ENCODE peak calls at places on chromosome 19, in ten cellular contexts. D, Z, W, L, F, I, J, C, P and O are unnamed samples.

GRCh38 chr19:54452626-54453025 is 3.6 kb downstream of the LENG8 start:
- DNase-seq in D (no peak), Z (no peak), W (no peak), L (no peak), F (no peak), I (no peak), J (no peak), C (no peak), P (no peak), O (no peak)

GRCh38 chr19:17755977-17756670 is 4.8 kb downstream of the FCHO1 start:
- DNase-seq in D (peak), Z (peak), W (no peak), L (no peak), F (peak), I (peak), J (no peak), C (no peak), P (peak), O (no peak)

GRCh38 chr19:343451-343931 is 1.1 kb downstream of the MIER2 start:
- DNase-seq in D (peak), Z (no peak), W (no peak), L (no peak), F (no peak), I (no peak), J (no peak), C (no peak), P (no peak), O (no peak)

GRCh38 chr19:39515551-39516191 is 732 bp downstream of the SELENOV start:
- DNase-seq in D (peak), Z (no peak), W (no peak), L (no peak), F (peak), I (no peak), J (no peak), C (no peak), P (no peak), O (no peak)

GRCh38 chr19:6828698-6829633 is 56.5 kb downstream of the VAV1 start:
- DNase-seq in D (peak), Z (no peak), W (no peak), L (no peak), F (no peak), I (no peak), J (no peak), C (no peak), P (no peak), O (no peak)

GRCh38 chr19:35995655-35995993 is 636 bp downstream of the SDHAF1 start:
- DNase-seq in D (peak), Z (peak), W (no peak), L (peak), F (peak), I (peak), J (peak), C (no peak), P (no peak), O (no peak)

GRCh38 chr19:39568604-39569003 is 28.6 kb upstream of the EID2 start:
- DNase-seq in D (no peak), Z (no peak), W (no peak), L (no peak), F (no peak), I (no peak), J (no peak), C (no peak), P (no peak), O (no peak)

GRCh38 chr19:32358311-32358710 is 12.9 kb downstream of the ZNF507 start:
- DNase-seq in D (no peak), Z (no peak), W (no peak), L (no peak), F (no peak), I (no peak), J (no peak), C (no peak), P (no peak), O (no peak)

GRCh38 chr19:57317503-57317902 is 2.8 kb upstream of the ZNF543 start:
- DNase-seq in D (peak), Z (no peak), W (no peak), L (no peak), F (no peak), I (no peak), J (no peak), C (no peak), P (no peak), O (no peak)

GRCh38 chr19:3479819-3480215 is 508 bp downstream of the SMIM24 start:
- DNase-seq in D (peak), Z (no peak), W (no peak), L (no peak), F (peak), I (peak), J (peak), C (no peak), P (no peak), O (no peak)

GRCh38 chr19:18057557-18057956 is 29.2 kb downstream of the IL12RB1 start:
- DNase-seq in D (no peak), Z (peak), W (no peak), L (peak), F (no peak), I (no peak), J (no peak), C (no peak), P (no peak), O (no peak)

GRCh38 chr19:46731007-46731501 is 14.1 kb upstream of the PRKD2 start:
- DNase-seq in D (no peak), Z (no peak), W (no peak), L (no peak), F (no peak), I (no peak), J (no peak), C (no peak), P (no peak), O (peak)

GRCh38 chr19:52988506-52988905 is 25.2 kb upstream of the ERVV-1 start:
- DNase-seq in D (no peak), Z (no peak), W (no peak), L (no peak), F (no peak), I (no peak), J (no peak), C (no peak), P (no peak), O (no peak)

GRCh38 chr19:32676186-32676894 is 692 bp downstream of the RGS9BP start:
- DNase-seq in D (peak), Z (peak), W (no peak), L (no peak), F (peak), I (peak), J (peak), C (no peak), P (peak), O (no peak)

GRCh38 chr19:35220315-35220921 is 8.1 kb downstream of the FAM187B start:
- DNase-seq in D (peak), Z (no peak), W (no peak), L (no peak), F (no peak), I (no peak), J (no peak), C (no peak), P (no peak), O (no peak)

GRCh38 chr19:1478934-1479707 is at the start of gene C19orf25:
- DNase-seq in D (peak), Z (peak), W (no peak), L (peak), F (peak), I (peak), J (peak), C (peak), P (peak), O (peak)

GRCh38 chr19:49875801-49876421 is 1.2 kb downstream of the AKT1S1 start:
- DNase-seq in D (peak), Z (peak), W (no peak), L (peak), F (peak), I (peak), J (no peak), C (no peak), P (peak), O (no peak)

GRCh38 chr19:9883231-9883758 is 48.2 kb downstream of the PIN1 start:
- DNase-seq in D (peak), Z (no peak), W (no peak), L (no peak), F (no peak), I (peak), J (no peak), C (no peak), P (peak), O (no peak)

GRCh38 chr19:54208784-54209057 is 8.1 kb downstream of the RPS9 start:
- DNase-seq in D (no peak), Z (no peak), W (no peak), L (no peak), F (no peak), I (no peak), J (no peak), C (no peak), P (no peak), O (no peak)

GRCh38 chr19:7901337-7901736 is 2.3 kb upstream of the MAP2K7 start:
- DNase-seq in D (no peak), Z (no peak), W (no peak), L (no peak), F (no peak), I (no peak), J (no peak), C (no peak), P (no peak), O (no peak)
- H3K27ac ChIP-seq in D (no peak), Z (no peak), W (peak), L (no peak), F (no peak), I (no peak), J (no peak), C (no peak), P (no peak), O (peak)

GRCh38 chr19:19064098-19064722 is 416 bp downstream of the SLC25A42 start:
- DNase-seq in D (no peak), Z (no peak), W (no peak), L (no peak), F (no peak), I (no peak), J (no peak), C (no peak), P (no peak), O (no peak)

GRCh38 chr19:19061491-19061890 is 2.3 kb upstream of the SLC25A42 start:
- DNase-seq in D (no peak), Z (no peak), W (no peak), L (peak), F (no peak), I (no peak), J (no peak), C (no peak), P (no peak), O (no peak)

GRCh38 chr19:19063183-19064097 is at the start of gene SLC25A42:
- DNase-seq in D (peak), Z (peak), W (peak), L (peak), F (peak), I (peak), J (peak), C (peak), P (peak), O (peak)

GRCh38 chr19:19064811-19065745 is 1.3 kb downstream of the SLC25A42 start:
- DNase-seq in D (peak), Z (no peak), W (no peak), L (no peak), F (no peak), I (peak), J (no peak), C (no peak), P (no peak), O (no peak)

DNA sequence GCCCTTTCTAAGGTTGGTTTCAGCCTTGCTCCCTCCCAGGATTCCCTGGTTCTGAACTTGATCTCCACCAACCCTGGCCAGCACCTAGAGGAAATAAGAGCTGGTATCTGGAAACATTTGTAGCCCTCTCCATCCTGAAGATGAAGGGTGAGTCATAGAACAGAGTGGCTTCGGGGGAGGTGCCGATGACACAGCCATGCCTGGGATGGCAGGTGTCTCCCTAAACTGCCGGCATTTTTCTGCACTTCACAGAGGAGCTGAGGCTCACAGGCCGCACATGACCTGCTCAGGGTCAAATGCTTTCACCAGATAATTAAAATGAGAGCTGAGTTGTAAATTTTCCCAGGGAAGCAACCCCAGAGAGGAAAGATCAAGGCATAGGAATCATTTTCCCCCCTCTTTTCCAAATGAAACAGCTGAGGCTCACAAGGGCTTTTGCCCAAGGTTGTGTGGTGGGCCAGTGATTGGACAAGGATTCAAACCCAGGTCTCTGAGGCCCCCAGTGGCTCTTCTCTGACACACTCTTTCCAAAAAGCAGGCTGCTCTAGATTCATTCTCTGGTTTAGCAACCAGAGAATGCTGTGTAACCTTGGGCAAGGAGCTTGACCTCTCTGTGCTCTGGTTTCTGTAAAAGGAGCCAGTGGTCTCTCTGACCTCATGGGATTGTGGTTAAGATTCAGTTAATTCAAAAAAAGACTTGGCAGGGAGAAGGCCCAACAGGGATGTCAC is 1.2 kb upstream of the SLC25A42 start:
- DNase-seq in D (no peak), Z (no peak), W (no peak), L (no peak), F (no peak), I (no peak), J (no peak), C (no peak), P (no peak), O (no peak)
- H3K27ac ChIP-seq in D (peak), Z (peak), W (no peak), L (peak), F (peak), I (peak), J (peak), C (peak), P (no peak), O (no peak)

DNA sequence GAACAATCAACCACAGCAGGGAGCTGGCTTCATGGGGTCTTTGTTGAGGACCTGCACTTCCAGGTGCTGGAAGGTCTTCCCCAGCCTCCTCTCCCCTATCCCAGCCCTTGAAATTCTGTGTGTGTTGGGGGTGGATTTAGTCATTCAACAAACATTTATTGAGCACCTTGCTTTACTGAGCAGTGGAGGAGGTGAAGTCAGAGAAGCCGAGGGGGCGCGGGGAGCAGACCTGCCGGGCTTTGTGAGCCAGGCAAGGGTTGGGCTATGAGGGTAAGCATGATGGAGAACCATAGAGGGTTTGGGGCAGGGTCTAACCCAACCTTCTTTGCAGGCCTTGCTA is 3.5 kb upstream of the C19orf85 start:
- DNase-seq in D (no peak), Z (no peak), W (no peak), L (no peak), F (no peak), I (no peak), J (no peak), C (no peak), P (no peak), O (no peak)
- H3K27ac ChIP-seq in D (no peak), Z (no peak), W (no peak), L (no peak), F (no peak), I (no peak), J (no peak), C (no peak), P (no peak), O (no peak)

DNA sequence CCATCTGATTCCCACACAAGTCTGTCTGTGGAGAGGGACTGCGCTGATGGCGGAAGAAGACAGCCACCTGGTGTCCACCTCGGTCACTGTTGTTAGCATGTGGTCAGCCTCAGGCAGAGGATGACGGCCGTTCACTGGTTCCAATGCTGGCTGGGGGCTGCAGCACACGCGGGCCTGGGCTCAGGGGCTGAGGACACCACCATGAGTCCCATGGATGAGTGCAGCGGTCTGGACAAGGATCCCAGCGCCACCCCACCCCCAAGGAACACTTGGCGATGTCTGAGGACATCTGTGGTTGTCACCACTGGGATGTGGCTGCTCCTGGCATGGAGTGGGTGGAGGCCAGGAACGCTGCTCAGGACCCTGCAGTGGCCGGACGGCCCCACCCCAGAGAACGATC is 10.9 kb downstream of the DPP9 start:
- DNase-seq in D (no peak), Z (no peak), W (no peak), L (peak), F (no peak), I (peak), J (no peak), C (no peak), P (no peak), O (no peak)
- H3K27ac ChIP-seq in D (no peak), Z (no peak), W (peak), L (peak), F (no peak), I (peak), J (no peak), C (peak), P (no peak), O (peak)

DNA sequence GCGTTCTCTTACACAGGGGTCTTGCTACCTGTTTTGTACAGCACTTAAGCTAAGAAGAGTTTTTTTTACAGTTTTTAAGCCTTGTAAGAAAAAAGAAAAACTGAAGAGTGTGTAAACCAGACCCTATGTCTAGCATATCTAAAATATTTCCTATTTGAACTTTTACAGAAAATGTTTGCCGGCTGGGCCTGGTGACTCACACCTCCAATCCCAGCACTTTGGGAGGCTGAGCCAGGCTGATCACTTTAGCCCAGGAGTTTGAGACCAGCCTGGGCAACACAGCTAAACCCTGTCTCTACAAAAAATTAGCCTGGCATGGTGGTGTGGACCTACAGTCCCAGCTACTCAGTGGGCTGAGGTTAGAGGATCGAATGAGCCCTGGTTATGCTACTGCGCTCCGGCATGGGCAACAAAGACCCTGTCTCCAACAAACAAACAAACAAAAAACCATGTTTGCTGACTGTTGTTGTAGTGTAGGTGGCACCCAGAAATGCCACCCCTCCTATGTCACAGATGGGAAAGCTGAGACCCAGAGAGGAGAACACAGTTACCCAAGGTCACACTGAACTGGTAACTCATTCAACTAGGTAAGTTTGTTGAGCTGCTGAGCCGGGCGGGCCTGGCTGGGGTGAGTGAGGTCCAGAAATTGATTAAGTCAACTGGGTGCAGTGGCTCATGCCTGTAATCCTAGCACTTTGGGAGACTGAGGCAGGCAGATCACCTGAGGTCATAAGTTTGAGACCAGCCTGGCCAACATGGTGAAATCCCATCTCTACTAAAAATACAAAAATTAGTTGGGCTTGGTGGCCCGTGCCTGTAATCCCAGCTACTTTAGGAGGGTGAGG is 1.9 kb upstream of the VASP start:
- DNase-seq in D (no peak), Z (no peak), W (no peak), L (no peak), F (no peak), I (no peak), J (no peak), C (no peak), P (no peak), O (no peak)
- H3K27ac ChIP-seq in D (no peak), Z (no peak), W (peak), L (peak), F (peak), I (no peak), J (peak), C (no peak), P (no peak), O (peak)

GRCh38 chr19:41530184-41530534 is 45.8 kb upstream of the CEACAM21 start:
- DNase-seq in D (no peak), Z (no peak), W (no peak), L (no peak), F (no peak), I (no peak), J (no peak), C (no peak), P (no peak), O (no peak)
- H3K27ac ChIP-seq in D (no peak), Z (no peak), W (no peak), L (peak), F (no peak), I (no peak), J (peak), C (no peak), P (no peak), O (no peak)

GRCh38 chr19:14367016-14367415 is 14.2 kb upstream of the ADGRE5 start:
- DNase-seq in D (no peak), Z (no peak), W (no peak), L (no peak), F (no peak), I (no peak), J (no peak), C (no peak), P (no peak), O (no peak)

GRCh38 chr19:14368011-14368513 is 13.2 kb upstream of the ADGRE5 start:
- DNase-seq in D (no peak), Z (no peak), W (no peak), L (no peak), F (no peak), I (no peak), J (peak), C (no peak), P (no peak), O (no peak)

GRCh38 chr19:14371321-14371821 is 9.9 kb upstream of the ADGRE5 start:
- DNase-seq in D (no peak), Z (no peak), W (no peak), L (no peak), F (no peak), I (no peak), J (no peak), C (no peak), P (no peak), O (no peak)

GRCh38 chr19:14370169-14370998 is 10.9 kb upstream of the ADGRE5 start:
- DNase-seq in D (no peak), Z (no peak), W (no peak), L (no peak), F (no peak), I (no peak), J (peak), C (no peak), P (no peak), O (no peak)

GRCh38 chr19:14369399-14370168 is 11.7 kb upstream of the ADGRE5 start:
- DNase-seq in D (no peak), Z (no peak), W (no peak), L (no peak), F (no peak), I (no peak), J (peak), C (no peak), P (no peak), O (no peak)
- H3K27ac ChIP-seq in D (peak), Z (no peak), W (no peak), L (peak), F (no peak), I (no peak), J (peak), C (peak), P (no peak), O (no peak)

DNA sequence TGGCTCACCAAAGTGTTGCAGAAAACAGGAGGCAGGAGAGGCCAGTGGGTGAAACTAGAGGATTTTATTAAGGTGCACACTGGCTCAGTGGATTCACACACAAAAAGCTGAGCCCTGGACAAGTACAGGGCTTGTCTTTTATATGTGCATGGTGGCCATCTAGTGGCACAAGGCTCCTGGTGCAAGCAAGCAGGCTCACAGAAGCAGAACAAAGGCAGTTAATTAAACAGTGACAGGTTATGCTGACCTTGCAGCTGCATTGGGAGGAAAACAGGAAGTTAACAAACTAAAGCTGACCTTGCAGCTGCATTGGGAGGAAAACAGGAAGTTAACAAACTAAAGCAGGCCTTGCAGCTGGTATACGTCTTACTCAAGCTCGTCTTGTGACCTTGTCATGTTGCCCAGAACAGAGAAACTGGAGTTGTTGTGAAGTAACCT is 65.3 kb upstream of the ZNF681 start:
- DNase-seq in D (peak), Z (no peak), W (no peak), L (no peak), F (no peak), I (peak), J (no peak), C (no peak), P (peak), O (peak)
- H3K27ac ChIP-seq in D (no peak), Z (no peak), W (no peak), L (no peak), F (no peak), I (no peak), J (no peak), C (no peak), P (no peak), O (peak)